ENCODE peak calls at places on chromosomes 2 and 18, in five cellular contexts. One of them, this sample, is unnamed.

GRCh38 chr2:95029898-95030341 is 4.4 kb downstream of the MAL start:
- DNase-seq in NCI-H748 treated with DMSO at 0.1 percent for 48 hours: no peak
- DNase-seq in HFF-Myc: no peak
- DNase-seq in endothelial cell of umbilical vein: no peak
- DNase-seq in posterior cingulate gyrus: no peak
- DNase-seq in this sample: no peak

GRCh38 chr18:56199580-56200320 is 438.6 kb downstream of the TXNL1 start:
- DNase-seq in NCI-H748 treated with DMSO at 0.1 percent for 48 hours: no peak
- DNase-seq in HFF-Myc: no peak
- DNase-seq in endothelial cell of umbilical vein: peak
- DNase-seq in posterior cingulate gyrus: no peak
- DNase-seq in this sample: no peak

GRCh38 chr2:7992612-7993596 is 689.0 kb upstream of the ID2 start:
- DNase-seq in NCI-H748 treated with DMSO at 0.1 percent for 48 hours: peak
- DNase-seq in HFF-Myc: no peak
- DNase-seq in endothelial cell of umbilical vein: no peak
- DNase-seq in posterior cingulate gyrus: no peak
- DNase-seq in this sample: no peak

GRCh38 chr2:108271691-108272253 is 16.9 kb upstream of the SULT1C2 start:
- DNase-seq in NCI-H748 treated with DMSO at 0.1 percent for 48 hours: no peak
- DNase-seq in HFF-Myc: no peak
- DNase-seq in endothelial cell of umbilical vein: no peak
- DNase-seq in posterior cingulate gyrus: no peak
- DNase-seq in this sample: peak

GRCh38 chr18:61549411-61549810 is 216.2 kb downstream of the CDH20 start:
- DNase-seq in NCI-H748 treated with DMSO at 0.1 percent for 48 hours: no peak
- DNase-seq in HFF-Myc: no peak
- DNase-seq in endothelial cell of umbilical vein: no peak
- DNase-seq in posterior cingulate gyrus: no peak
- DNase-seq in this sample: no peak

GRCh38 chr2:71944183-71944550 is 203.5 kb downstream of the CYP26B1 start:
- DNase-seq in NCI-H748 treated with DMSO at 0.1 percent for 48 hours: no peak
- DNase-seq in HFF-Myc: no peak
- DNase-seq in endothelial cell of umbilical vein: no peak
- DNase-seq in posterior cingulate gyrus: no peak
- DNase-seq in this sample: no peak

GRCh38 chr2:172836386-172837200 is 100.9 kb downstream of the RAPGEF4 start:
- DNase-seq in NCI-H748 treated with DMSO at 0.1 percent for 48 hours: peak
- DNase-seq in HFF-Myc: peak
- DNase-seq in endothelial cell of umbilical vein: peak
- DNase-seq in posterior cingulate gyrus: no peak
- DNase-seq in this sample: peak

GRCh38 chr2:186256540-186256939 is 229.5 kb upstream of the ZC3H15 start:
- DNase-seq in NCI-H748 treated with DMSO at 0.1 percent for 48 hours: peak
- DNase-seq in HFF-Myc: peak
- DNase-seq in endothelial cell of umbilical vein: peak
- DNase-seq in posterior cingulate gyrus: no peak
- DNase-seq in this sample: no peak

GRCh38 chr2:75428060-75428459 is 132.7 kb downstream of the EVA1A start:
- DNase-seq in NCI-H748 treated with DMSO at 0.1 percent for 48 hours: no peak
- DNase-seq in HFF-Myc: no peak
- DNase-seq in endothelial cell of umbilical vein: no peak
- DNase-seq in posterior cingulate gyrus: no peak
- DNase-seq in this sample: no peak

GRCh38 chr2:116317111-116317510 is 1497.4 kb upstream of the DDX18 start:
- DNase-seq in NCI-H748 treated with DMSO at 0.1 percent for 48 hours: no peak
- DNase-seq in HFF-Myc: no peak
- DNase-seq in endothelial cell of umbilical vein: no peak
- DNase-seq in posterior cingulate gyrus: no peak
- DNase-seq in this sample: no peak

GRCh38 chr2:85019121-85019520 is 48.2 kb downstream of the KCMF1 start:
- DNase-seq in NCI-H748 treated with DMSO at 0.1 percent for 48 hours: no peak
- DNase-seq in HFF-Myc: no peak
- DNase-seq in endothelial cell of umbilical vein: no peak
- DNase-seq in posterior cingulate gyrus: no peak
- DNase-seq in this sample: no peak

GRCh38 chr2:134107402-134107801 is 146.5 kb upstream of the MGAT5 start:
- DNase-seq in NCI-H748 treated with DMSO at 0.1 percent for 48 hours: no peak
- DNase-seq in HFF-Myc: no peak
- DNase-seq in endothelial cell of umbilical vein: no peak
- DNase-seq in posterior cingulate gyrus: no peak
- DNase-seq in this sample: no peak

GRCh38 chr18:67468038-67468437 is 48.5 kb downstream of the DSEL start:
- DNase-seq in NCI-H748 treated with DMSO at 0.1 percent for 48 hours: no peak
- DNase-seq in HFF-Myc: no peak
- DNase-seq in endothelial cell of umbilical vein: no peak
- DNase-seq in posterior cingulate gyrus: no peak
- DNase-seq in this sample: no peak

GRCh38 chr2:42812899-42813479 is 20.6 kb upstream of the HAAO start:
- DNase-seq in NCI-H748 treated with DMSO at 0.1 percent for 48 hours: no peak
- DNase-seq in HFF-Myc: no peak
- DNase-seq in endothelial cell of umbilical vein: peak
- DNase-seq in posterior cingulate gyrus: no peak
- DNase-seq in this sample: no peak

GRCh38 chr2:176491172-176491904 is 222.1 kb downstream of the MTX2 start:
- DNase-seq in NCI-H748 treated with DMSO at 0.1 percent for 48 hours: no peak
- DNase-seq in HFF-Myc: peak
- DNase-seq in endothelial cell of umbilical vein: no peak
- DNase-seq in posterior cingulate gyrus: no peak
- DNase-seq in this sample: peak

GRCh38 chr18:51107594-51108305 is 77.7 kb downstream of the SMAD4 start:
- DNase-seq in NCI-H748 treated with DMSO at 0.1 percent for 48 hours: no peak
- DNase-seq in HFF-Myc: no peak
- DNase-seq in endothelial cell of umbilical vein: peak
- DNase-seq in posterior cingulate gyrus: no peak
- DNase-seq in this sample: no peak

GRCh38 chr18:33944493-33944892 is 280.2 kb downstream of the NOL4 start:
- DNase-seq in NCI-H748 treated with DMSO at 0.1 percent for 48 hours: no peak
- DNase-seq in HFF-Myc: no peak
- DNase-seq in endothelial cell of umbilical vein: no peak
- DNase-seq in posterior cingulate gyrus: no peak
- DNase-seq in this sample: no peak

GRCh38 chr2:85666435-85666924 is 1.5 kb downstream of the SFTPB start:
- DNase-seq in NCI-H748 treated with DMSO at 0.1 percent for 48 hours: no peak
- DNase-seq in HFF-Myc: no peak
- DNase-seq in endothelial cell of umbilical vein: no peak
- DNase-seq in posterior cingulate gyrus: peak
- DNase-seq in this sample: no peak

GRCh38 chr2:14676371-14676770 is 43.9 kb downstream of the LRATD1 start:
- DNase-seq in NCI-H748 treated with DMSO at 0.1 percent for 48 hours: no peak
- DNase-seq in HFF-Myc: no peak
- DNase-seq in endothelial cell of umbilical vein: no peak
- DNase-seq in posterior cingulate gyrus: no peak
- DNase-seq in this sample: no peak

GRCh38 chr18:74745658-74746403 is 148.2 kb downstream of the ZNF407 start:
- DNase-seq in NCI-H748 treated with DMSO at 0.1 percent for 48 hours: no peak
- DNase-seq in HFF-Myc: peak
- DNase-seq in endothelial cell of umbilical vein: peak
- DNase-seq in posterior cingulate gyrus: no peak
- DNase-seq in this sample: peak

GRCh38 chr2:144522741-144523605 is 3.1 kb upstream of the ZEB2 start:
- DNase-seq in NCI-H748 treated with DMSO at 0.1 percent for 48 hours: no peak
- DNase-seq in HFF-Myc: no peak
- DNase-seq in endothelial cell of umbilical vein: peak
- DNase-seq in posterior cingulate gyrus: no peak
- DNase-seq in this sample: no peak

GRCh38 chr2:234483568-234484251 is 13.2 kb downstream of the ARL4C start:
- DNase-seq in NCI-H748 treated with DMSO at 0.1 percent for 48 hours: no peak
- DNase-seq in HFF-Myc: no peak
- DNase-seq in endothelial cell of umbilical vein: no peak
- DNase-seq in posterior cingulate gyrus: no peak
- DNase-seq in this sample: no peak

GRCh38 chr18:35634376-35634775 is 52.8 kb downstream of the GALNT1 start:
- DNase-seq in NCI-H748 treated with DMSO at 0.1 percent for 48 hours: no peak
- DNase-seq in HFF-Myc: peak
- DNase-seq in endothelial cell of umbilical vein: peak
- DNase-seq in posterior cingulate gyrus: no peak
- DNase-seq in this sample: peak

GRCh38 chr18:76673281-76674005 is 148.9 kb upstream of the ZNF236 start:
- DNase-seq in NCI-H748 treated with DMSO at 0.1 percent for 48 hours: no peak
- DNase-seq in HFF-Myc: no peak
- DNase-seq in endothelial cell of umbilical vein: no peak
- DNase-seq in posterior cingulate gyrus: no peak
- DNase-seq in this sample: no peak

GRCh38 chr2:1482981-1483380 is 69.7 kb downstream of the TPO start:
- DNase-seq in NCI-H748 treated with DMSO at 0.1 percent for 48 hours: no peak
- DNase-seq in HFF-Myc: no peak
- DNase-seq in endothelial cell of umbilical vein: no peak
- DNase-seq in posterior cingulate gyrus: no peak
- DNase-seq in this sample: no peak

GRCh38 chr2:229798446-229799147 is 84.2 kb upstream of the DNER start:
- DNase-seq in NCI-H748 treated with DMSO at 0.1 percent for 48 hours: no peak
- DNase-seq in HFF-Myc: no peak
- DNase-seq in endothelial cell of umbilical vein: no peak
- DNase-seq in posterior cingulate gyrus: no peak
- DNase-seq in this sample: no peak

GRCh38 chr18:23283933-23284430 is 148.7 kb downstream of the CABLES1 start:
- DNase-seq in NCI-H748 treated with DMSO at 0.1 percent for 48 hours: no peak
- DNase-seq in HFF-Myc: no peak
- DNase-seq in endothelial cell of umbilical vein: peak
- DNase-seq in posterior cingulate gyrus: no peak
- DNase-seq in this sample: no peak

GRCh38 chr2:234500394-234501006 is 3.6 kb upstream of the ARL4C start:
- DNase-seq in NCI-H748 treated with DMSO at 0.1 percent for 48 hours: peak
- DNase-seq in HFF-Myc: no peak
- DNase-seq in endothelial cell of umbilical vein: peak
- DNase-seq in posterior cingulate gyrus: no peak
- DNase-seq in this sample: no peak

GRCh38 chr2:111055735-111056134 is 65.0 kb upstream of the BCL2L11 start:
- DNase-seq in NCI-H748 treated with DMSO at 0.1 percent for 48 hours: no peak
- DNase-seq in HFF-Myc: no peak
- DNase-seq in endothelial cell of umbilical vein: no peak
- DNase-seq in posterior cingulate gyrus: no peak
- DNase-seq in this sample: no peak

GRCh38 chr2:190717764-190718651 is 69.1 kb downstream of the NAB1 start:
- DNase-seq in NCI-H748 treated with DMSO at 0.1 percent for 48 hours: no peak
- DNase-seq in HFF-Myc: no peak
- DNase-seq in endothelial cell of umbilical vein: peak
- DNase-seq in posterior cingulate gyrus: no peak
- DNase-seq in this sample: no peak

GRCh38 chr2:224036731-224037376 is 2.2 kb downstream of the SERPINE2 start:
- DNase-seq in NCI-H748 treated with DMSO at 0.1 percent for 48 hours: no peak
- DNase-seq in HFF-Myc: no peak
- DNase-seq in endothelial cell of umbilical vein: no peak
- DNase-seq in posterior cingulate gyrus: no peak
- DNase-seq in this sample: no peak

GRCh38 chr2:25341031-25341727 is 546 bp downstream of the DNMT3A start:
- DNase-seq in NCI-H748 treated with DMSO at 0.1 percent for 48 hours: no peak
- DNase-seq in HFF-Myc: no peak
- DNase-seq in endothelial cell of umbilical vein: no peak
- DNase-seq in posterior cingulate gyrus: peak
- DNase-seq in this sample: no peak

GRCh38 chr2:43178602-43179542 is 47.5 kb downstream of the ZFP36L2 start:
- DNase-seq in NCI-H748 treated with DMSO at 0.1 percent for 48 hours: no peak
- DNase-seq in HFF-Myc: peak
- DNase-seq in endothelial cell of umbilical vein: peak
- DNase-seq in posterior cingulate gyrus: no peak
- DNase-seq in this sample: peak

GRCh38 chr2:213238753-213239591 is 45.3 kb upstream of the SPAG16 start:
- DNase-seq in NCI-H748 treated with DMSO at 0.1 percent for 48 hours: no peak
- DNase-seq in HFF-Myc: peak
- DNase-seq in endothelial cell of umbilical vein: peak
- DNase-seq in posterior cingulate gyrus: no peak
- DNase-seq in this sample: peak

This sample was measured in BJ.